ENCODE peak calls at places on chromosome 3, in five cellular contexts. K is dorsolateral prefrontal cortex, J is fibroblast of pulmonary artery, E is fibroblast of mammary gland, V is body of pancreas. Q is an unnamed sample.

GRCh38 chr3:160473978-160474377 is 24.4 kb upstream of the TRIM59 start:
- DNase-seq in K (no peak), J (peak; percentile 82), E (peak; percentile 99), V (no peak), Q (peak; percentile 92)

GRCh38 chr3:13385373-13385965 is 34.7 kb downstream of the NUP210 start:
- DNase-seq in K (no peak), J (no peak), E (no peak), V (no peak), Q (peak; percentile 10)

GRCh38 chr3:179323197-179323901 is 518 bp downstream of the ZNF639 start:
- DNase-seq in K (peak; percentile 77), J (peak; percentile 78), E (peak; percentile 81), V (peak; percentile 61), Q (peak; percentile 71)

GRCh38 chr3:180018588-180018987 is 18.1 kb downstream of the PEX5L start:
- DNase-seq in K (peak; percentile 57), J (no peak), E (no peak), V (no peak), Q (no peak)

GRCh38 chr3:124669470-124669869 is 60.8 kb upstream of the UMPS start:
- DNase-seq in K (no peak), J (peak; percentile 17), E (peak; percentile 94), V (no peak), Q (peak; percentile 62)

GRCh38 chr3:177978948-177979347 is 557.3 kb upstream of the KCNMB2 start:
- DNase-seq in K (no peak), J (no peak), E (no peak), V (no peak), Q (no peak)

GRCh38 chr3:4166540-4166939 is 136.6 kb upstream of the SETMAR start:
- DNase-seq in K (no peak), J (no peak), E (no peak), V (no peak), Q (no peak)

GRCh38 chr3:14509796-14510100 is 30.4 kb downstream of the GRIP2 start:
- DNase-seq in K (no peak), J (no peak), E (no peak), V (no peak), Q (no peak)

GRCh38 chr3:194158942-194159439 is 23.0 kb downstream of the HES1 start:
- DNase-seq in K (no peak), J (no peak), E (no peak), V (peak; percentile 59), Q (no peak)

GRCh38 chr3:62252614-62253147 is 120.7 kb downstream of the FEZF2 start:
- DNase-seq in K (no peak), J (peak; percentile 25), E (peak; percentile 25), V (no peak), Q (peak; percentile 7)

GRCh38 chr3:55543228-55543627 is 56.1 kb upstream of the WNT5A start:
- DNase-seq in K (no peak), J (no peak), E (no peak), V (no peak), Q (peak; percentile 69)

GRCh38 chr3:48478631-48479555 is 25.1 kb downstream of the SHISA5 start:
- DNase-seq in K (no peak), J (no peak), E (no peak), V (no peak), Q (no peak)

GRCh38 chr3:85360742-85361387 is 402.1 kb downstream of the CADM2 start:
- DNase-seq in K (peak; percentile 60), J (peak; percentile 13), E (peak; percentile 1), V (peak; percentile 44), Q (peak; percentile 39)

GRCh38 chr3:151228291-151229125 is 25.5 kb upstream of the GPR171 start:
- DNase-seq in K (no peak), J (peak; percentile 65), E (peak; percentile 79), V (no peak), Q (peak; percentile 76)

GRCh38 chr3:183149915-183150825 is 12.4 kb downstream of the LAMP3 start:
- DNase-seq in K (no peak), J (peak; percentile 62), E (peak; percentile 10), V (no peak), Q (no peak)

GRCh38 chr3:128348805-128349531 is 117.7 kb downstream of the DNAJB8 start:
- DNase-seq in K (no peak), J (peak; percentile 37), E (peak; percentile 8), V (peak; percentile 33), Q (no peak)

GRCh38 chr3:183487046-183487445 is 58.6 kb upstream of the MCF2L2 start:
- DNase-seq in K (no peak), J (no peak), E (no peak), V (no peak), Q (no peak)

GRCh38 chr3:4985330-4986174 is 6.3 kb downstream of the BHLHE40 start:
- DNase-seq in K (peak; percentile 21), J (peak; percentile 78), E (peak; percentile 83), V (peak; percentile 40), Q (peak; percentile 82)

GRCh38 chr3:130342821-130343661 is 2.4 kb upstream of the COL6A5 start:
- DNase-seq in K (no peak), J (no peak), E (no peak), V (no peak), Q (no peak)

GRCh38 chr3:101266566-101266965 is 53.8 kb downstream of the IMPG2 start:
- DNase-seq in K (no peak), J (no peak), E (no peak), V (no peak), Q (no peak)

GRCh38 chr3:34678580-34678979 is 880.1 kb downstream of the PDCD6IP start:
- DNase-seq in K (no peak), J (no peak), E (no peak), V (no peak), Q (no peak)

GRCh38 chr3:50525191-50525590 is 21.8 kb upstream of the CACNA2D2 start:
- DNase-seq in K (no peak), J (no peak), E (no peak), V (no peak), Q (no peak)

GRCh38 chr3:9168230-9168629 is 81.2 kb downstream of the SRGAP3 start:
- DNase-seq in K (no peak), J (no peak), E (no peak), V (no peak), Q (no peak)

GRCh38 chr3:44903751-44904150 is 29.3 kb downstream of the TGM4 start:
- DNase-seq in K (no peak), J (no peak), E (no peak), V (no peak), Q (no peak)

GRCh38 chr3:46659285-46659684 is 34.2 kb downstream of the ALS2CL start:
- DNase-seq in K (no peak), J (no peak), E (no peak), V (no peak), Q (no peak)

GRCh38 chr3:161630791-161631190 is 134.2 kb downstream of the OTOL1 start:
- DNase-seq in K (no peak), J (peak; percentile 4), E (peak; percentile 5), V (no peak), Q (peak; percentile 15)

GRCh38 chr3:157529751-157530150 is 26.5 kb upstream of the VEPH1 start:
- DNase-seq in K (no peak), J (no peak), E (no peak), V (no peak), Q (no peak)

GRCh38 chr3:33884204-33884561 is 85.8 kb downstream of the PDCD6IP start:
- DNase-seq in K (peak; percentile 21), J (peak; percentile 39), E (peak; percentile 59), V (no peak), Q (peak; percentile 24)

GRCh38 chr3:107943860-107944543 is 146.8 kb downstream of the CD47 start:
- DNase-seq in K (no peak), J (peak; percentile 45), E (peak; percentile 72), V (no peak), Q (no peak)

GRCh38 chr3:41881233-41881821 is 80.6 kb downstream of the ULK4 start:
- DNase-seq in K (no peak), J (peak; percentile 67), E (peak; percentile 51), V (peak; percentile 14), Q (peak; percentile 54)

GRCh38 chr3:172132721-172133311 is 93.4 kb downstream of the FNDC3B start:
- DNase-seq in K (no peak), J (no peak), E (no peak), V (no peak), Q (no peak)

GRCh38 chr3:100316656-100317069 is 17.9 kb upstream of the NIT2 start:
- DNase-seq in K (no peak), J (peak; percentile 81), E (peak; percentile 77), V (peak; percentile 20), Q (peak; percentile 68)

GRCh38 chr3:186386883-186387560 is 25.0 kb upstream of the DGKG start:
- DNase-seq in K (no peak), J (no peak), E (peak; percentile 11), V (no peak), Q (no peak)

GRCh38 chr3:129934234-129935123 is 40.0 kb upstream of the TRH start:
- DNase-seq in K (no peak), J (peak; percentile 43), E (peak; percentile 23), V (peak; percentile 37), Q (peak; percentile 28)

DNA sequence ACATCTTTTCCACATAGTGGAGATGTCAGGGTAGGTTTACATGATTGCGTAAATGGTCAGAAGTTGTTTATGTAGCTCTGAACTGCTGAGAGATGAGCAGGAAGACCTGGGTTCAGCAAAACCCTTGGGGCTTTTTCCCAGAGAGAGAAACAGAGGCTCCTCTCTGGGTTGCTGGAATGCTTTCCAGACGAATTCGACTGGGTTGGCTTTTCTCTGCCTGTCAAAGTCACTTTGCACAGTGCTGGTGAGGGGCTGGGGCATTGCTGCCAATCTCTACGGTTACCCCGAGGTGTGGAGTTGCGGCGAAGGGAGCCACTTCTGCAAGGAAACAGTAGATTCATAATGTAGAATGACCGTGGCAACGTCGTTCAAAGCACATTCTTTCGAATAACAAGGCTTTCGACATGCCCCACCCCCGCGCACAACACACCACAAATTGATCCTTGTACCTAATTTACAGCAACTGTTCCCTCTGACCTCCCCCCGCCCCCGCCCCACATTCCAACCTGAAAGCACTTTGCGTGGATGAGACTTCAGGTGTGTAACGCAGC is 950 bp upstream of the CNTN4 start:
- DNase-seq in K (peak; percentile 14), J (no peak), E (peak; percentile 8), V (no peak), Q (no peak)
- H3K4me3 ChIP-seq in K (peak overlapping the region; percentile 57), J (no peak overlapping the region), E (no peak overlapping the region), V (no peak overlapping the region), Q (no peak overlapping the region)

GRCh38 chr3:189041482-189042090 is 130.2 kb upstream of the TPRG1 start:
- DNase-seq in K (no peak), J (peak; percentile 57), E (peak; percentile 45), V (peak; percentile 43), Q (peak; percentile 43)
- TF ChIP-seq CTCF in K (peak; percentile 29), J (peak; percentile 53), E (peak; percentile 51), V (peak; percentile 51), Q (peak; percentile 57)

GRCh38 chr3:23746473-23746872 is 59.3 kb upstream of the UBE2E1 start:
- DNase-seq in K (no peak), J (no peak), E (no peak), V (no peak), Q (no peak)
- H3K4me3 ChIP-seq in K (no peak overlapping the region), J (no peak overlapping the region), E (no peak overlapping the region), V (no peak overlapping the region), Q (no peak overlapping the region)

DNA sequence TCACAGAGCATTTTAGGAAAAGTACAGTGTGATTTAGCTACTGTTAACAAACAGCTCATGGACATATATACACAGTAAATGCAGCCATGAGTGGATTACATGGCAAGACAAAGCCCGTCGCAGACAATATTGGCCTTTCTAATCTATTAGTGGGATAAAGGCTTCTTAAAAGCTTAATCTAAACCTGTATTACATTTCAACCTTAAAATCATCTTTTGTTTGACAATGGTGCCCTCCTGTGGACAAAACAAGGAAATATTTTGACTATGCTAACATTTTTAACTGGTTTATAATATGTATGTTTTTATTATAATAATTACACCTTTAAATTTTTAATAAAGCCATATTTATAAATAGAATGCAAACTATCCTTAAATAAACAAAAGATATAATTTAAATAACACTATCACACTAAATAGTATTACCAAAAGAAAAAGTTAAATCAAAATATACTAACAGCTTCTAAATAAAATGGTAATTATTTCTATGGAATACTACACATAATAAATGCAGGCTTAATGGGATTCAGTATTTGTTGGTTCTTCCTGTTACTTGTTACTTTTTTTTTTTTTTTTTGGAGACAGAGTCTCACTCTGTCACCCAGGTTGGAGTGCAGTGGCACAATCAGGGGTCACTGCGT is 38.6 kb downstream of the TAFA4 start:
- DNase-seq in K (no peak), J (peak; percentile 65), E (peak; percentile 50), V (no peak), Q (peak; percentile 51)
- TF ChIP-seq CTCF in K (peak; percentile 81), J (peak; percentile 37), E (peak; percentile 28), V (peak; percentile 59), Q (peak; percentile 26)